ENCODE peak calls at places on chromosomes 2 and 18, in nine cellular contexts. X is tibial artery; J is uterus; T is HCT116; V is endothelial cell of umbilical vein; A is fibroblast of lung; W is CD8-positive, alpha-beta T cell; Z is IMR-90; L is transverse colon. P is an unnamed sample.
A peak's percentile ranks its signal among the peaks of the same experiment; 100 is the strongest.

GRCh38 chr18:76610933-76611749 is 116.1 kb upstream of the ZNF516 start:
- DNase-seq in X (no peak), J (no peak), T (no peak), V (no peak), A (peak; percentile 70), W (no peak), Z (peak; percentile 61), L (no peak), P (no peak)

GRCh38 chr18:62101236-62101635 is 85.6 kb downstream of the PIGN start:
- DNase-seq in X (no peak), J (no peak), T (no peak), V (no peak), A (peak; percentile 63), W (no peak), Z (peak; percentile 61), L (no peak), P (no peak)

GRCh38 chr2:22359020-22359672 is 1025.8 kb upstream of the KLHL29 start:
- DNase-seq in X (no peak), J (no peak), T (no peak), V (no peak), A (no peak), W (no peak), Z (no peak), L (no peak), P (no peak)

GRCh38 chr2:2890901-2891300 is 486.7 kb downstream of the EIPR1 start:
- DNase-seq in X (no peak), J (no peak), T (no peak), V (no peak), A (no peak), W (no peak), Z (no peak), L (no peak), P (no peak)

GRCh38 chr2:95530734-95531133 is 46.2 kb upstream of the TRIM43B start:
- DNase-seq in X (no peak), J (no peak), T (no peak), V (peak; percentile 3), A (peak; percentile 89), W (no peak), Z (peak; percentile 88), L (no peak), P (no peak)

GRCh38 chr2:64651590-64651989 is 2.1 kb downstream of the SERTAD2 start:
- DNase-seq in X (no peak), J (no peak), T (no peak), V (no peak), A (no peak), W (no peak), Z (no peak), L (no peak), P (no peak)

GRCh38 chr2:215536476-215536875 is 100.6 kb upstream of the FN1 start:
- DNase-seq in X (no peak), J (no peak), T (no peak), V (no peak), A (peak; percentile 41), W (no peak), Z (peak; percentile 25), L (no peak), P (no peak)

GRCh38 chr18:55650363-55650870 is 62.4 kb upstream of the TCF4 start:
- DNase-seq in X (no peak), J (no peak), T (no peak), V (no peak), A (peak; percentile 40), W (no peak), Z (peak; percentile 42), L (no peak), P (no peak)

GRCh38 chr2:191038241-191038725 is 24.3 kb upstream of the STAT1 start:
- DNase-seq in X (no peak), J (no peak), T (no peak), V (peak; percentile 57), A (peak; percentile 74), W (no peak), Z (peak; percentile 80), L (no peak), P (no peak)

GRCh38 chr18:43277164-43277600 is at the start of gene SYT4:
- DNase-seq in X (no peak), J (peak; percentile 15), T (no peak), V (peak; percentile 19), A (peak; percentile 72), W (no peak), Z (peak; percentile 7), L (no peak), P (peak; percentile 62)

GRCh38 chr2:217691920-217692666 is 310.7 kb downstream of the TNS1 start:
- DNase-seq in X (peak; percentile 85), J (no peak), T (no peak), V (no peak), A (peak; percentile 84), W (no peak), Z (peak; percentile 46), L (no peak), P (no peak)

GRCh38 chr2:101790416-101790815 is 92.9 kb downstream of the MAP4K4 start:
- DNase-seq in X (no peak), J (no peak), T (no peak), V (no peak), A (no peak), W (no peak), Z (no peak), L (no peak), P (no peak)

GRCh38 chr18:63979409-63979908 is 9.6 kb downstream of the SERPINB8 start:
- DNase-seq in X (peak; percentile 50), J (peak; percentile 35), T (peak; percentile 41), V (peak; percentile 73), A (peak; percentile 69), W (no peak), Z (peak; percentile 70), L (peak; percentile 47), P (peak; percentile 66)

GRCh38 chr18:7927119-7927518 is 360.0 kb downstream of the PTPRM start:
- DNase-seq in X (no peak), J (no peak), T (no peak), V (no peak), A (peak; percentile 58), W (no peak), Z (peak; percentile 45), L (no peak), P (no peak)

GRCh38 chr2:199057936-199058335 is 399.8 kb downstream of the SATB2 start:
- DNase-seq in X (no peak), J (no peak), T (no peak), V (no peak), A (peak; percentile 27), W (no peak), Z (peak; percentile 0), L (no peak), P (no peak)

GRCh38 chr2:151849413-151850010 is 21.3 kb upstream of the ARL5A start:
- DNase-seq in X (no peak), J (no peak), T (no peak), V (no peak), A (peak; percentile 9), W (no peak), Z (no peak), L (no peak), P (no peak)

GRCh38 chr2:233416706-233417105 is 62.4 kb downstream of the DGKD start:
- DNase-seq in X (no peak), J (no peak), T (no peak), V (no peak), A (no peak), W (no peak), Z (no peak), L (no peak), P (no peak)

GRCh38 chr2:44086639-44087036 is 82.0 kb upstream of the PPM1B start:
- DNase-seq in X (no peak), J (no peak), T (no peak), V (no peak), A (no peak), W (no peak), Z (no peak), L (no peak), P (no peak)
- H3K27ac ChIP-seq in X (peak overlapping the region; percentile 85), J (peak overlapping the region; percentile 80), T (no peak overlapping the region), V (no peak overlapping the region), A (no peak overlapping the region), W (no peak overlapping the region), Z (no peak overlapping the region), L (peak overlapping the region; percentile 69), P (peak overlapping the region; percentile 64)

DNA sequence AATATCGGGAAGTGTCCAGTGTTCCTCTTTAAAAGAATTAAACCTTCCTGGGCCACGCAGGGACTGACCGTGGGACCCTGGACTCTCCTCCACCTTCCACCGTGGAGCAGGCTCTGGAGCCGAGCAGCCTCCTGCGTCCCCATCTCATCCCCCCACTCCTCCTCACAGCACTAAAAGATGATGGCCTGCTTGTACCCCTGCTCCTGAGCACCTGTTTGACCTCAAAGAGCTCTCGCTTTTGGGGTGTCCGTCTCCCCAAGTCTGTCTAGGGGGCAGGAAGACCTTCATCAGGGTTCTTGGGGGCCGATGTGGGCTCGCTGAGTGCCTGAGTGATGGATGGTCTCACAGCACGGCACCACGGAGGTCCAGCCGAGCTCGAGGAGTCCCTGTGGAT is 1.2 kb upstream of the SDC1 start:
- DNase-seq in X (no peak), J (no peak), T (no peak), V (no peak), A (no peak), W (no peak), Z (no peak), L (no peak), P (no peak)
- H3K27ac ChIP-seq in X (no peak overlapping the region), J (no peak overlapping the region), T (no peak overlapping the region), V (no peak overlapping the region), A (no peak overlapping the region), W (no peak overlapping the region), Z (no peak overlapping the region), L (peak overlapping the region; percentile 93), P (peak overlapping the region; percentile 76)

DNA sequence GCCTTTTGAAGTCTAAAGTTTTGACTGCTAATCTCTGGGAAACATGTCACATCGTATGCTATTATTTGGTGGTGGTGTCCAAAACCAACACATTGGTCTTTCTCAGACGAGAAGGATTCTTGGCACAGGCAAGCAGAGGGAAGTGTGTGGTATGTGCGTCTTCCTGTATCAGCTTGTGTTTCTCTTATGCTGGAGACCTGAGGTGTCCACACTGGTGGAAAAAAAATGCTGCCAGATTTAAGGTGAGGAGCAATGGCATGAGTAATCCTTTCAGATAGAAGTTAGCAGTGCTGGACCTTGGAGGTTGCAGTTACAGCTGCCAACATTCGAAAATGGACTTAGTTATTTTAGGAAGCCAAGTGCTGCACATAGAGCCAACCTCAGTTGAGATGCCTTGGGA is 11.7 kb upstream of the FHL2 start:
- DNase-seq in X (no peak), J (no peak), T (no peak), V (peak; percentile 92), A (peak; percentile 98), W (no peak), Z (peak; percentile 62), L (no peak), P (no peak)
- H3K27ac ChIP-seq in X (peak overlapping the region; percentile 44), J (peak overlapping the region; percentile 12), T (no peak overlapping the region), V (peak overlapping the region; percentile 52), A (no peak overlapping the region), W (no peak overlapping the region), Z (no peak overlapping the region), L (no peak overlapping the region), P (no peak overlapping the region)

DNA sequence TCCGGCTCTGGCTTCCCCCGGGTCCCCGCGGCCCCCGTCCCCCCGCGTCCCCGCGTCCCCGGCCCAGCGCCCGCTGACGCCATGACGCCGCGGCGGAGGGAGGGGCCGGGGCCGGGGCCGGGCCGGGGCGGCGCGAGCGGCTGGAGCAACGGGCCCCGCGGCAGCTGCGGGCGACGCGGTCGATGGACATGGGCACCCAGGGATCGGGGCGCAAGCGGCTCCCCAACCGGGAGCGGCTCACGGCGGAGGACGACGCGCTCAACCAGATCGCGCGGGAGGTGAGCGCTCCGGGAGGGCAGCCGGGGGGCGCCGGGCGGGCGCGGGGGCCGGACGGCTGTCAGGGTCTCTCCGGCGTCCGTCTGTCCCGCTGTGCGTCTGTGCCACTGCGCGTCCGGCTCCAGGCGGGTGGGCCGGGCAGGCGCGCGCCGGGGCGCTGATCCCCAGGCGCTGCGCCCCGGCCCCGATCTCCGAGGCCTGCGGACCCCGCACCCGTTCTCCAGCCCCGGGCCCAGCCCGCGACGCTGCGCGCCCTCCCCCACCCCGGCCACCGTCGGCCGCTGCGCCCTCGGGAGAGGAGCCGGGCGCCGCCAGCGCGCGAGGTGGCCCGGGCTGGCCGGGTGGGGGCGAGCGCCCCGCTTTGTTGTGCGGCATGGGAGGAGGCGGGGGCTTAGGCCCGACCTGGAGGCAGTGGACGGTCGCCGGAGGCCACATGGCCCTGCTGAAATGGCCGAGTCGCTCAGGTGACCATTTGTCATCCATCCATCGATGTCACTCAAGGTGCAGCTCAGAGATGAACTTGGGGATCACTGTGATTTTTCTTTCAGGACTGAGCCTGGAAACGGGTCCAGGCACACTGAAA is at the start of gene LRRFIP1:
- DNase-seq in X (no peak), J (peak; percentile 57), T (no peak), V (peak; percentile 31), A (peak; percentile 34), W (no peak), Z (no peak), L (peak; percentile 20), P (peak; percentile 54)
- H3K27ac ChIP-seq in X (peak within 1 kb of the TSS; percentile 90), J (peak within 1 kb of the TSS; percentile 96), T (no peak within 1 kb of the TSS), V (peak within 1 kb of the TSS; percentile 27), A (peak within 1 kb of the TSS; percentile 11), W (no peak within 1 kb of the TSS), Z (peak within 1 kb of the TSS; percentile 49), L (peak within 1 kb of the TSS; percentile 59), P (peak within 1 kb of the TSS; percentile 60)